ENCODE peak calls at places on chromosome 12, in four cellular contexts. T is HCT116, W is HepG2, U is K562. K is an unnamed sample.

GRCh38 chr12:79441534-79441933 is 249.2 kb downstream of the PAWR start:
- DNase-seq in U (no peak), W (no peak), T (no peak), K (no peak)

GRCh38 chr12:6644903-6645302 is 2.3 kb downstream of the ACRBP start:
- DNase-seq in W (no peak), U (no peak), T (no peak), K (no peak)

GRCh38 chr12:113674996-113675395 is 203.3 kb upstream of the LHX5 start:
- DNase-seq in W (no peak), U (no peak), T (no peak), K (no peak)

GRCh38 chr12:29253916-29254625 is 105.0 kb downstream of the FAR2 start:
- DNase-seq in W (no peak), T (no peak), U (no peak), K (no peak)

GRCh38 chr12:79521576-79521975 is 169.2 kb downstream of the PAWR start:
- DNase-seq in U (no peak), T (no peak), W (no peak), K (no peak)

GRCh38 chr12:105864916-105865315 is 273.8 kb downstream of the NUAK1 start:
- DNase-seq in W (no peak), T (no peak), U (no peak), K (no peak)

GRCh38 chr12:16174282-16174681 is 103.2 kb downstream of the SLC15A5 start:
- DNase-seq in U (no peak), W (no peak), T (no peak), K (no peak)

GRCh38 chr12:128286970-128287369 is 20.0 kb downstream of the TMEM132C start:
- DNase-seq in U (no peak), W (no peak), T (no peak), K (no peak)

GRCh38 chr12:109115758-109116610 is at the start of gene ACACB:
- DNase-seq in U (no peak), T (no peak), W (peak; percentile 94), K (no peak)

GRCh38 chr12:182381-182883 is 31.5 kb downstream of the SLC6A12 start:
- DNase-seq in W (no peak), U (no peak), T (no peak), K (no peak)

GRCh38 chr12:4439736-4440135 is 5.9 kb downstream of the FGF6 start:
- DNase-seq in W (no peak), U (no peak), T (no peak), K (no peak)

GRCh38 chr12:111074965-111075364 is 154.6 kb upstream of the MYL2 start:
- DNase-seq in W (no peak), U (no peak), T (no peak), K (no peak)

GRCh38 chr12:50042693-50043092 is 14.7 kb upstream of the ASIC1 start:
- DNase-seq in W (no peak), T (no peak), U (no peak), K (no peak)

GRCh38 chr12:94621662-94622359 is 28.5 kb downstream of the TMCC3 start:
- DNase-seq in W (no peak), U (no peak), T (no peak), K (no peak)

GRCh38 chr12:93461503-93461902 is 5.8 kb upstream of the MRPL42 start:
- DNase-seq in T (no peak), W (no peak), U (no peak), K (no peak)

GRCh38 chr12:124433147-124433874 is 134.1 kb downstream of the NCOR2 start:
- DNase-seq in T (no peak), W (no peak), U (no peak), K (no peak)

GRCh38 chr12:75378354-75378753 is 12.5 kb upstream of the GLIPR1L2 start:
- DNase-seq in W (no peak), T (no peak), U (no peak), K (no peak)

GRCh38 chr12:6356374-6356820 is 14.5 kb upstream of the TNFRSF1A start:
- DNase-seq in U (no peak), W (no peak), T (no peak), K (no peak)

GRCh38 chr12:109604132-109604585 is 30.6 kb downstream of the MVK start:
- DNase-seq in U (no peak), T (no peak), W (peak; percentile 71), K (no peak)

GRCh38 chr12:32118806-32119205 is 12.2 kb downstream of the BICD1 start:
- DNase-seq in W (no peak), U (no peak), T (no peak), K (no peak)

GRCh38 chr12:118034429-118035193 is 18.1 kb downstream of the RFC5 start:
- DNase-seq in U (no peak), T (no peak), W (peak; percentile 56), K (peak; percentile 87)

GRCh38 chr12:40921563-40922163 is 229.4 kb downstream of the CNTN1 start:
- DNase-seq in T (peak; percentile 12), U (peak; percentile 14), W (peak; percentile 8), K (no peak)

GRCh38 chr12:61357496-61357895 is 902.7 kb upstream of the USP15 start:
- DNase-seq in U (no peak), T (no peak), W (no peak), K (no peak)

GRCh38 chr12:108099778-108100177 is 29.3 kb upstream of the WSCD2 start:
- DNase-seq in U (no peak), W (no peak), T (no peak), K (no peak)

GRCh38 chr12:9661720-9662119 is 7.8 kb upstream of the CLEC2D start:
- DNase-seq in U (no peak), T (no peak), W (no peak), K (no peak)

GRCh38 chr12:7144414-7145120 is 14.4 kb downstream of the CLSTN3 start:
- DNase-seq in T (peak; percentile 18), U (peak; percentile 37), W (no peak), K (no peak)

GRCh38 chr12:54975272-54975671 is 9.3 kb downstream of the TESPA1 start:
- DNase-seq in T (no peak), W (no peak), U (no peak), K (no peak)

GRCh38 chr12:111557271-111558106 is 41.6 kb downstream of the ATXN2 start:
- DNase-seq in T (no peak), W (no peak), U (no peak), K (no peak)

GRCh38 chr12:20370001-20370381 is 1.7 kb downstream of the PDE3A start:
- DNase-seq in U (no peak), W (no peak), T (no peak), K (no peak)

GRCh38 chr12:82176761-82177490 is 181.3 kb downstream of the CCDC59 start:
- DNase-seq in U (no peak), W (no peak), T (no peak), K (no peak)

GRCh38 chr12:123861392-123861791 is 99.3 kb downstream of the DNAH10 start:
- DNase-seq in U (no peak), W (no peak), T (no peak), K (no peak)

GRCh38 chr12:2893007-2893406 is 2.3 kb downstream of the TULP3 start:
- DNase-seq in T (no peak), U (no peak), W (peak; percentile 46), K (no peak)

GRCh38 chr12:67980391-67980790 is 8.9 kb upstream of the IFNG-AS1 start:
- DNase-seq in T (no peak), W (no peak), U (no peak), K (no peak)

DNA sequence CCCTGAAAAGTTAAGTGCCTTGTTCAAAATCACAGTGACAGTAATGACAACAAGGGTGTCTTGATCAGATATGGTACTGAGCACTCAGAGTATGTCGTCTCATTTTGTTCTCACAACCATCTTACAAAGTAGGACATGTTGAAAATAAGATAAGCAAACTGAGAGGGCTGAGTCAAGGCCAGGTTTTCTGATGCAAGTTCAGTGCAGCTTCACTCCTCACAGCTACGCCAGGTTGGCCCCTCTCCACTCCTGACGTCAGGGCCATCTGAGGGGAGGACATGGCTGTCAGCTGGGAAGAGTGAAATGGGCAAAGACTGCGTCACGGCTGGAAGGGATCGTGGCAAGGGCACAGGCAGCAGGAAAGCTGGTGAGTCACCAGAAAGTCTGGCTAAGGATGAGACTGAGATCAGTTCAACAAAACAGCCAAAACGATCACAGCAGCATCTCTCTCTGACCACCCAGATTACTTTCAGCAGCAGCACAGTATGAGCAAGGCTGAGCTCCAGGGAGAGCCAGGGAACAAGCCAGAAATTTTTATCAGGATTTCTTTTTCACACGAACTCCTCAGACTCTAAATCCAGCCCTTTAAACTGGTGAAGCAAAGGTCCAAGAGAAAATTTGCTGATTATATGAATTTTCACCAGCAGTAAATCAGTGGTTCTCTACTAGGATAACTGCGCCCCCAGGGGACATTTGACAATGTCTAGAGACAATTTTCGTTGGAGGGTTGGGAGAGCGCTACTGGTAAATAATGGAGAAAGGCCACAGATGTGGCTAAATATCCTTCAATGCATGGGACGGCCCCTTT is 297.9 kb upstream of the AMIGO2 start:
- DNase-seq in W (no peak), T (no peak), U (peak; percentile 16), K (no peak)
- TF ChIP-seq JUND in W (no peak), T (no peak), U (peak; percentile 86), K (no peak)

GRCh38 chr12:65825323-65825572 is 965 bp downstream of the HMGA2 start:
- DNase-seq in W (no peak), U (no peak), T (no peak), K (no peak)

GRCh38 chr12:65825573-65826512 is 1.6 kb downstream of the HMGA2 start:
- DNase-seq in W (no peak), U (no peak), T (no peak), K (no peak)

GRCh38 chr12:65828711-65829339 is 4.5 kb downstream of the HMGA2 start:
- DNase-seq in U (no peak), T (no peak), W (no peak), K (no peak)

GRCh38 chr12:65827827-65828231 is 3.5 kb downstream of the HMGA2 start:
- DNase-seq in U (no peak), W (peak; percentile 31), T (no peak), K (no peak)

DNA sequence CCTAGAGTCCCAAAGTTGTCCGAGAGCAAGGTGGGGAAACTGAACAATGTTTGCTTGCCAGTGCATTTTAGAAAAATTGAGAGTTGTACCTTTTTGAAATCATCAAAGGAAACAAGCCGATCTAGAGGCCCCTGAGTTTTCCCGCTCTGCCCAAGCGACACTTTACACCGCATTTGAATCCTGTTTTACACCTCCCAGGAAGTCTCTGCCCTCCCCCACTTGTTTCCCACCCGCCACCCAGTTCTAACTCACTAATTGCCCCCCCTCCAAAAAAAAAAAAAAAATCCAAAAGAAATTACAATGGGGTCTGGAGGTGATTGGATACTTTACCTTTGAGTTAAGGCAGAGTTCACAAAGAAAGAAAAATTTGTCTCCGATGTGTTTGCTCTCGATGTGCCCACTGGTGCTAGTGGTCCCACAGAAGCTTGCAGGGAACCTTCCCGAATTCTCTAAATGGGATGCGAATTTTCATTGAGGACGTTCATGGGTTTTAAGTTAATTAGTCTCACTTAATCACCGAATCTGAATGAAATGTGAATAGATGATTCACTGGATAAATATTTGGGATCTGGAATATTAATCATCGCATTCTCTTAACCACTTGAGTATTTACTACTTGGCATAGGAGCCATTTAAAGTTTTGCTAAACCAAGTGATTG is 2.4 kb downstream of the HMGA2 start:
- DNase-seq in U (no peak), W (no peak), T (no peak), K (no peak)
- TF ChIP-seq JUND in U (no peak), W (no peak), T (no peak), K (no peak)

DNA sequence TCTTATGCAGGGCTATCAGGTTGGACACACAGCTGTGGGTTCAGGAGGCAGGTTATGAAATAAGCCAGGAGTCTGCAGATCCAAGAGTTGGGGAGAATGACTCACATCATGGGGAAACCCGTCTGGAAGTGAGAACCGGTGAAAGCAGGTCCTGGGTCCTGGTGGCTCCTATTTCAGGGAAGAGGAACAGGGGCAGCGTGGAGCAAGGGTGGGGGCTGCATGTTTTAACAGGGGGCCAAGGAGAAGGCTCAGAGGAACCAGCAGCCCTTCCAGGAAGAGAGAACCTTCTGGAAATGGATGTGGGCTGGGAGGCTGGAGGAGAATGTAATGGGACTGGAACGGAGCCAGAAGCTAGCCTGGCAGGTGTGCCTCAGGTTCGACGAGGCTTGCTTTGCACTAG is 7.8 kb upstream of the KRT74 start:
- DNase-seq in U (no peak), W (no peak), T (no peak), K (peak; percentile 44)
- TF ChIP-seq JUND in U (no peak), W (no peak), T (no peak), K (no peak)

GRCh38 chr12:122333142-122334087 is 67.1 kb upstream of the VPS33A start:
- DNase-seq in W (no peak), T (no peak), U (peak; percentile 13), K (no peak)
- TF ChIP-seq JUND in W (no peak), T (no peak), U (peak; percentile 75), K (no peak)

K was measured in T47D.